ENCODE peak calls at places on chromosomes 11 and 22, in six cellular contexts. One of them, this sample, is unnamed.

GRCh38 chr11:13221722-13222121 is 55.9 kb upstream of the BMAL1 start:
- DNase-seq in pancreas: no peak
- DNase-seq in H1: no peak
- DNase-seq in mucosa of descending colon: no peak
- DNase-seq in NCI-H1105 treated with DMSO at 0.1 percent for 48 hours: no peak
- DNase-seq in stimulated activated CD8-positive, alpha-beta memory T cell treated with anti-CD3 and anti-CD28 coated beads, Interleukin-4, amount 100 ng/mL, for 4 hours: no peak
- DNase-seq in this sample: no peak

GRCh38 chr22:45248832-45249561 is 8.3 kb upstream of the KIAA0930 start:
- DNase-seq in NCI-H1105 treated with DMSO at 0.1 percent for 48 hours: no peak
- DNase-seq in pancreas: peak
- DNase-seq in stimulated activated CD8-positive, alpha-beta memory T cell treated with anti-CD3 and anti-CD28 coated beads, Interleukin-4, amount 100 ng/mL, for 4 hours: no peak
- DNase-seq in mucosa of descending colon: no peak
- DNase-seq in H1: no peak
- DNase-seq in this sample: peak

GRCh38 chr22:32558681-32559355 is 84.2 kb downstream of the FBXO7 start:
- DNase-seq in mucosa of descending colon: peak
- DNase-seq in stimulated activated CD8-positive, alpha-beta memory T cell treated with anti-CD3 and anti-CD28 coated beads, Interleukin-4, amount 100 ng/mL, for 4 hours: no peak
- DNase-seq in NCI-H1105 treated with DMSO at 0.1 percent for 48 hours: no peak
- DNase-seq in H1: no peak
- DNase-seq in pancreas: no peak
- DNase-seq in this sample: peak

GRCh38 chr11:11149671-11150459 is 203.2 kb downstream of the CSNK2A3 start:
- DNase-seq in pancreas: no peak
- DNase-seq in stimulated activated CD8-positive, alpha-beta memory T cell treated with anti-CD3 and anti-CD28 coated beads, Interleukin-4, amount 100 ng/mL, for 4 hours: no peak
- DNase-seq in mucosa of descending colon: no peak
- DNase-seq in NCI-H1105 treated with DMSO at 0.1 percent for 48 hours: no peak
- DNase-seq in H1: no peak
- DNase-seq in this sample: no peak

GRCh38 chr11:105156231-105156630 is 16.7 kb upstream of the CARD18 start:
- DNase-seq in mucosa of descending colon: no peak
- DNase-seq in pancreas: no peak
- DNase-seq in NCI-H1105 treated with DMSO at 0.1 percent for 48 hours: no peak
- DNase-seq in H1: no peak
- DNase-seq in stimulated activated CD8-positive, alpha-beta memory T cell treated with anti-CD3 and anti-CD28 coated beads, Interleukin-4, amount 100 ng/mL, for 4 hours: no peak
- DNase-seq in this sample: no peak

GRCh38 chr22:40620464-40621046 is 16.0 kb downstream of the MRTFA start:
- DNase-seq in stimulated activated CD8-positive, alpha-beta memory T cell treated with anti-CD3 and anti-CD28 coated beads, Interleukin-4, amount 100 ng/mL, for 4 hours: no peak
- DNase-seq in pancreas: no peak
- DNase-seq in NCI-H1105 treated with DMSO at 0.1 percent for 48 hours: no peak
- DNase-seq in H1: no peak
- DNase-seq in mucosa of descending colon: no peak
- DNase-seq in this sample: peak

GRCh38 chr22:47367993-47368945 is 605.8 kb downstream of the TBC1D22A start:
- DNase-seq in pancreas: no peak
- DNase-seq in H1: no peak
- DNase-seq in mucosa of descending colon: no peak
- DNase-seq in stimulated activated CD8-positive, alpha-beta memory T cell treated with anti-CD3 and anti-CD28 coated beads, Interleukin-4, amount 100 ng/mL, for 4 hours: no peak
- DNase-seq in NCI-H1105 treated with DMSO at 0.1 percent for 48 hours: no peak
- DNase-seq in this sample: no peak

GRCh38 chr22:27844256-27844655 is 42.7 kb upstream of the MN1 start:
- DNase-seq in pancreas: no peak
- DNase-seq in mucosa of descending colon: no peak
- DNase-seq in NCI-H1105 treated with DMSO at 0.1 percent for 48 hours: no peak
- DNase-seq in H1: no peak
- DNase-seq in stimulated activated CD8-positive, alpha-beta memory T cell treated with anti-CD3 and anti-CD28 coated beads, Interleukin-4, amount 100 ng/mL, for 4 hours: no peak
- DNase-seq in this sample: no peak

GRCh38 chr22:30681840-30682239 is 12.8 kb upstream of the OSBP2 start:
- DNase-seq in stimulated activated CD8-positive, alpha-beta memory T cell treated with anti-CD3 and anti-CD28 coated beads, Interleukin-4, amount 100 ng/mL, for 4 hours: no peak
- DNase-seq in NCI-H1105 treated with DMSO at 0.1 percent for 48 hours: no peak
- DNase-seq in H1: no peak
- DNase-seq in mucosa of descending colon: no peak
- DNase-seq in pancreas: no peak
- DNase-seq in this sample: no peak

GRCh38 chr11:6320411-6321207 is at the start of gene CAVIN3:
- DNase-seq in NCI-H1105 treated with DMSO at 0.1 percent for 48 hours: no peak
- DNase-seq in pancreas: peak
- DNase-seq in H1: no peak
- DNase-seq in mucosa of descending colon: peak
- DNase-seq in stimulated activated CD8-positive, alpha-beta memory T cell treated with anti-CD3 and anti-CD28 coated beads, Interleukin-4, amount 100 ng/mL, for 4 hours: no peak
- DNase-seq in this sample: peak

GRCh38 chr11:118530180-118530682 is 761 bp upstream of the TMEM25 start:
- DNase-seq in mucosa of descending colon: peak
- DNase-seq in NCI-H1105 treated with DMSO at 0.1 percent for 48 hours: peak
- DNase-seq in pancreas: no peak
- DNase-seq in H1: no peak
- DNase-seq in stimulated activated CD8-positive, alpha-beta memory T cell treated with anti-CD3 and anti-CD28 coated beads, Interleukin-4, amount 100 ng/mL, for 4 hours: no peak
- DNase-seq in this sample: peak

GRCh38 chr11:95897731-95898130 is 26.2 kb downstream of the MTMR2 start:
- DNase-seq in H1: no peak
- DNase-seq in mucosa of descending colon: no peak
- DNase-seq in pancreas: no peak
- DNase-seq in stimulated activated CD8-positive, alpha-beta memory T cell treated with anti-CD3 and anti-CD28 coated beads, Interleukin-4, amount 100 ng/mL, for 4 hours: no peak
- DNase-seq in NCI-H1105 treated with DMSO at 0.1 percent for 48 hours: no peak
- DNase-seq in this sample: no peak

GRCh38 chr11:96204721-96205459 is 138.1 kb downstream of the MAML2 start:
- DNase-seq in stimulated activated CD8-positive, alpha-beta memory T cell treated with anti-CD3 and anti-CD28 coated beads, Interleukin-4, amount 100 ng/mL, for 4 hours: no peak
- DNase-seq in NCI-H1105 treated with DMSO at 0.1 percent for 48 hours: peak
- DNase-seq in pancreas: no peak
- DNase-seq in H1: no peak
- DNase-seq in mucosa of descending colon: no peak
- DNase-seq in this sample: no peak

GRCh38 chr22:49203863-49204598 is 623.6 kb downstream of the BRD1 start:
- DNase-seq in mucosa of descending colon: peak
- DNase-seq in H1: no peak
- DNase-seq in pancreas: no peak
- DNase-seq in NCI-H1105 treated with DMSO at 0.1 percent for 48 hours: no peak
- DNase-seq in stimulated activated CD8-positive, alpha-beta memory T cell treated with anti-CD3 and anti-CD28 coated beads, Interleukin-4, amount 100 ng/mL, for 4 hours: no peak
- DNase-seq in this sample: no peak

GRCh38 chr11:60810151-60810550 is 25.0 kb downstream of the MS4A10 start:
- DNase-seq in stimulated activated CD8-positive, alpha-beta memory T cell treated with anti-CD3 and anti-CD28 coated beads, Interleukin-4, amount 100 ng/mL, for 4 hours: no peak
- DNase-seq in H1: no peak
- DNase-seq in NCI-H1105 treated with DMSO at 0.1 percent for 48 hours: no peak
- DNase-seq in pancreas: no peak
- DNase-seq in mucosa of descending colon: no peak
- DNase-seq in this sample: no peak

GRCh38 chr22:41302016-41302767 is 867 bp downstream of the ZC3H7B start:
- DNase-seq in H1: no peak
- DNase-seq in NCI-H1105 treated with DMSO at 0.1 percent for 48 hours: no peak
- DNase-seq in pancreas: no peak
- DNase-seq in stimulated activated CD8-positive, alpha-beta memory T cell treated with anti-CD3 and anti-CD28 coated beads, Interleukin-4, amount 100 ng/mL, for 4 hours: no peak
- DNase-seq in mucosa of descending colon: no peak
- DNase-seq in this sample: no peak

GRCh38 chr11:15955595-15955994 is 400.8 kb downstream of the SOX6 start:
- DNase-seq in NCI-H1105 treated with DMSO at 0.1 percent for 48 hours: no peak
- DNase-seq in mucosa of descending colon: no peak
- DNase-seq in stimulated activated CD8-positive, alpha-beta memory T cell treated with anti-CD3 and anti-CD28 coated beads, Interleukin-4, amount 100 ng/mL, for 4 hours: no peak
- DNase-seq in pancreas: no peak
- DNase-seq in H1: no peak
- DNase-seq in this sample: no peak

GRCh38 chr11:2572491-2573239 is 127.1 kb downstream of the KCNQ1OT1 start:
- DNase-seq in pancreas: peak
- DNase-seq in mucosa of descending colon: peak
- DNase-seq in H1: no peak
- DNase-seq in stimulated activated CD8-positive, alpha-beta memory T cell treated with anti-CD3 and anti-CD28 coated beads, Interleukin-4, amount 100 ng/mL, for 4 hours: no peak
- DNase-seq in NCI-H1105 treated with DMSO at 0.1 percent for 48 hours: no peak
- DNase-seq in this sample: no peak

GRCh38 chr11:46661836-46662235 is 38.6 kb downstream of the ARHGAP1 start:
- DNase-seq in mucosa of descending colon: no peak
- DNase-seq in NCI-H1105 treated with DMSO at 0.1 percent for 48 hours: no peak
- DNase-seq in pancreas: no peak
- DNase-seq in H1: no peak
- DNase-seq in stimulated activated CD8-positive, alpha-beta memory T cell treated with anti-CD3 and anti-CD28 coated beads, Interleukin-4, amount 100 ng/mL, for 4 hours: no peak
- DNase-seq in this sample: no peak

GRCh38 chr11:67504023-67504949 is 877 bp downstream of the PITPNM1 start:
- DNase-seq in pancreas: peak
- DNase-seq in stimulated activated CD8-positive, alpha-beta memory T cell treated with anti-CD3 and anti-CD28 coated beads, Interleukin-4, amount 100 ng/mL, for 4 hours: no peak
- DNase-seq in mucosa of descending colon: peak
- DNase-seq in H1: no peak
- DNase-seq in NCI-H1105 treated with DMSO at 0.1 percent for 48 hours: peak
- DNase-seq in this sample: no peak

GRCh38 chr11:71977743-71978418 is 20.8 kb upstream of the IL18BP start:
- DNase-seq in NCI-H1105 treated with DMSO at 0.1 percent for 48 hours: peak
- DNase-seq in mucosa of descending colon: no peak
- DNase-seq in stimulated activated CD8-positive, alpha-beta memory T cell treated with anti-CD3 and anti-CD28 coated beads, Interleukin-4, amount 100 ng/mL, for 4 hours: peak
- DNase-seq in H1: no peak
- DNase-seq in pancreas: no peak
- DNase-seq in this sample: peak

GRCh38 chr11:43942651-43943356 is 367 bp downstream of the C11orf96 start:
- DNase-seq in mucosa of descending colon: no peak
- DNase-seq in stimulated activated CD8-positive, alpha-beta memory T cell treated with anti-CD3 and anti-CD28 coated beads, Interleukin-4, amount 100 ng/mL, for 4 hours: no peak
- DNase-seq in NCI-H1105 treated with DMSO at 0.1 percent for 48 hours: peak
- DNase-seq in pancreas: no peak
- DNase-seq in H1: no peak
- DNase-seq in this sample: no peak

GRCh38 chr11:62464655-62465054 is 45.8 kb downstream of the SCGB1A1 start:
- DNase-seq in mucosa of descending colon: no peak
- DNase-seq in H1: no peak
- DNase-seq in stimulated activated CD8-positive, alpha-beta memory T cell treated with anti-CD3 and anti-CD28 coated beads, Interleukin-4, amount 100 ng/mL, for 4 hours: no peak
- DNase-seq in pancreas: no peak
- DNase-seq in NCI-H1105 treated with DMSO at 0.1 percent for 48 hours: no peak
- DNase-seq in this sample: no peak

This sample was measured in bronchial epithelial cell.